ENCODE peak calls at places on chromosomes 5 and 9, in eight cellular contexts. O is CD8-positive, alpha-beta memory T cell; K is OCI-LY7; V is upper lobe of right lung; C is esophagus squamous epithelium; W is mucosa of descending colon; T is adrenal gland; A is upper lobe of left lung. J is an unnamed sample. For H3K36me3, the result is how much of the 10 kb centered on the place peaks cover.

GRCh38 chr9:30718483-30718882 is 1666.0 kb upstream of the ACO1 start:
- DNase-seq in O (no peak), C (no peak), V (no peak), T (no peak), W (no peak), K (no peak), A (no peak), J (no peak)

GRCh38 chr5:91941590-91941989 is 558.5 kb upstream of the ARRDC3 start:
- DNase-seq in T (no peak), O (no peak), A (no peak), V (no peak), C (no peak), K (no peak), W (no peak), J (no peak)

GRCh38 chr9:76766126-76766525 is 1.9 kb downstream of the PCA3 start:
- DNase-seq in V (no peak), K (no peak), O (no peak), W (no peak), A (no peak), C (no peak), T (no peak), J (no peak)

GRCh38 chr5:148205865-148206264 is 3.0 kb downstream of the SPINK6 start:
- DNase-seq in A (no peak), W (no peak), V (no peak), T (no peak), C (no peak), O (no peak), K (no peak), J (no peak)

GRCh38 chr9:75071530-75072122 is 16.3 kb downstream of the NMRK1 start:
- DNase-seq in O (peak), T (no peak), K (peak), A (peak), V (peak), W (peak), C (no peak), J (no peak)

GRCh38 chr5:33588654-33589372 is 148.0 kb downstream of the TARS1 start:
- DNase-seq in T (peak), K (peak), O (no peak), A (no peak), C (no peak), W (peak), V (no peak), J (no peak)

GRCh38 chr5:5409151-5409810 is 13.2 kb upstream of the ICE1 start:
- DNase-seq in A (no peak), K (peak), C (no peak), T (peak), V (no peak), O (no peak), W (no peak), J (no peak)

GRCh38 chr9:131736440-131736839 is 3.4 kb downstream of the RAPGEF1 start:
- DNase-seq in A (no peak), V (no peak), C (no peak), O (no peak), K (peak), T (peak), W (no peak), J (no peak)

GRCh38 chr9:110432253-110432652 is 94.6 kb upstream of the TXNDC8 start:
- DNase-seq in K (no peak), W (no peak), T (peak), O (no peak), V (no peak), A (no peak), C (no peak), J (no peak)

GRCh38 chr9:2161661-2162060 is 146.5 kb downstream of the SMARCA2 start:
- DNase-seq in O (no peak), W (no peak), V (no peak), A (no peak), T (no peak), C (no peak), K (no peak), J (no peak)

GRCh38 chr5:136814621-136815378 is 449.5 kb upstream of the TRPC7 start:
- DNase-seq in W (no peak), C (no peak), A (no peak), T (peak), K (no peak), V (no peak), O (no peak), J (no peak)

GRCh38 chr9:94287877-94288513 is 28.9 kb downstream of the ZNF169 start:
- DNase-seq in T (no peak), W (no peak), O (no peak), V (no peak), K (no peak), C (no peak), A (no peak), J (no peak)

GRCh38 chr5:141003791-141004601 is 37.7 kb downstream of the PCDHAC2 start:
- DNase-seq in K (no peak), O (no peak), V (peak), W (no peak), T (no peak), A (peak), C (no peak), J (no peak)

GRCh38 chr9:98329281-98329680 is 73.8 kb upstream of the TBC1D2 start:
- DNase-seq in T (no peak), W (no peak), K (no peak), A (no peak), O (no peak), C (no peak), V (no peak), J (no peak)

GRCh38 chr5:76785493-76785892 is 33.3 kb upstream of the F2RL1 start:
- DNase-seq in W (peak), O (no peak), K (no peak), A (no peak), V (no peak), C (no peak), T (no peak), J (no peak)

GRCh38 chr5:172005708-172006377 is 595 bp downstream of the FBXW11 start:
- DNase-seq in O (peak), C (no peak), W (peak), V (peak), A (peak), T (peak), K (peak), J (peak)

GRCh38 chr9:19551124-19551929 is 142.5 kb downstream of the ACER2 start:
- DNase-seq in K (no peak), C (no peak), V (no peak), W (no peak), O (no peak), T (peak), A (no peak), J (peak)

GRCh38 chr9:105296889-105297288 is 52.4 kb downstream of the SLC44A1 start:
- DNase-seq in C (no peak), W (no peak), K (no peak), O (no peak), T (no peak), A (no peak), V (no peak), J (no peak)

GRCh38 chr9:116039893-116040292 is 113.7 kb upstream of the PAPPA start:
- DNase-seq in C (no peak), W (no peak), O (no peak), T (no peak), V (no peak), A (no peak), K (no peak), J (no peak)

GRCh38 chr5:133526368-133526767 is 86.0 kb downstream of the FSTL4 start:
- DNase-seq in C (no peak), O (no peak), V (no peak), W (no peak), T (no peak), A (no peak), K (no peak), J (no peak)

GRCh38 chr5:113274836-113275414 is 159.9 kb downstream of the TSSK1B start:
- DNase-seq in W (no peak), A (no peak), C (no peak), V (no peak), K (no peak), O (no peak), T (no peak), J (no peak)

GRCh38 chr9:132955768-132956167 is 11.4 kb upstream of the TSC1 start:
- DNase-seq in O (no peak), K (no peak), T (no peak), V (no peak), A (no peak), W (no peak), C (no peak), J (no peak)

GRCh38 chr5:138032028-138032571 is 779 bp downstream of the FAM13B start:
- DNase-seq in T (peak), W (peak), O (peak), A (peak), K (peak), V (peak), C (peak), J (peak)

GRCh38 chr9:114180701-114181582 is 25.6 kb downstream of the COL27A1 start:
- DNase-seq in W (no peak), V (no peak), O (no peak), C (no peak), K (no peak), T (no peak), A (no peak), J (no peak)

GRCh38 chr9:130100681-130101080 is 47.0 kb downstream of the GPR107 start:
- DNase-seq in T (no peak), O (no peak), K (no peak), W (no peak), C (no peak), V (no peak), A (no peak), J (no peak)

GRCh38 chr5:158819840-158820620 is 279.7 kb downstream of the EBF1 start:
- DNase-seq in K (peak), C (no peak), W (no peak), O (no peak), A (no peak), T (no peak), V (no peak), J (no peak)

GRCh38 chr9:109880276-109881169 is 100.5 kb downstream of the PALM2AKAP2 start:
- DNase-seq in A (no peak), V (no peak), K (peak), W (peak), O (no peak), C (no peak), T (peak), J (no peak)

GRCh38 chr5:178612299-178612698 is 14.6 kb downstream of the CLK4 start:
- DNase-seq in C (no peak), K (no peak), V (no peak), W (no peak), T (no peak), O (no peak), A (no peak), J (no peak)
- H3K36me3 ChIP-seq in C (half or more), K (half or more), V (half or more), W (under half), T (under half), O (half or more), A (half or more), J (under half)

DNA sequence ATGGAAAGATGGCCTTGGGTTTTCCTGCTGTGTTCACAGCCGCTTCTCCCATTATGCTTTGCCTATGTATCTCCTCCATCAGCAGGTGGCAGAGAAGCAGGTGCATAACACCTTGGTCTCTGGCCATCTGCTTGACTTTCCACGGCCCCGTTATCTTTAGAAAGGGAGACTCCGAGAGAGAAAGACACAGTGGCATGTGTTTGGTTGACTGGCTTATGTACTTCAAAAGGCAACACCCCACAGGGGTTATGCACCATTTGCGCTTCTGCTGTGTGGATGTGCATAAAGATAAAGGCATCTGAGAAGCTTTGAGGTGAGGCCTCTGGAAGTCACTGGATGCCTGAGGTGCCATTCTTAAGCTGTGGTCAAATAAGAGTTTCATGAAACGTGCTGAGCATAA is 138.4 kb downstream of the EGFLAM start:
- DNase-seq in V (no peak), A (no peak), T (no peak), K (no peak), W (no peak), C (no peak), O (no peak), J (no peak)
- H3K36me3 ChIP-seq in V (under half), A (under half), T (under half), K (under half), W (under half), C (under half), O (under half), J (under half)

GRCh38 chr9:35737143-35737542 is 4.7 kb downstream of the CREB3 start:
- DNase-seq in A (no peak), W (no peak), O (no peak), V (no peak), T (no peak), K (no peak), C (no peak), J (no peak)
- H3K36me3 ChIP-seq in A (half or more), W (under half), O (under half), V (half or more), T (under half), K (half or more), C (half or more), J (under half)

DNA sequence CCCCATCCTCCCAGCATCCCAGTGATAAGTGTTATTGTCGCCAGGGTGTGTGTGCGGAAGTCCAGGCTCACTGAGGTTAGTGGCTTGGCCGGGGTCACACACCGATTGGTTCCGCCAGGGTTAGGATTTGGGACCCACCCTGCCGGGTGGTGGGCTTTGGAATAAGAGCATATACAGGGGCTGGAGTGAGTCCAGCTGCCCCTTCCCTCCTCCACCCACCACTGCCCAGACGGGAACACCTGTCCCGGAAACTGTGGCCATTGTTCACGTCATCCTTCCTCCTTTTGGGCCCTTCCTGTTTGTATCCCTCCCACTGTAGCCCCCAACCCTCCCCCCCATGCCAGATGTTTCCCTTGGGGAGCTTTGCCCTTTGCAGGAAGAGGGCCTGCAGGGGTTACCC is 5.0 kb downstream of the N4BP3 start:
- DNase-seq in C (no peak), A (no peak), O (no peak), W (no peak), K (peak), T (no peak), V (no peak), J (no peak)
- H3K36me3 ChIP-seq in C (under half), A (under half), O (under half), W (under half), K (half or more), T (under half), V (under half), J (under half)

DNA sequence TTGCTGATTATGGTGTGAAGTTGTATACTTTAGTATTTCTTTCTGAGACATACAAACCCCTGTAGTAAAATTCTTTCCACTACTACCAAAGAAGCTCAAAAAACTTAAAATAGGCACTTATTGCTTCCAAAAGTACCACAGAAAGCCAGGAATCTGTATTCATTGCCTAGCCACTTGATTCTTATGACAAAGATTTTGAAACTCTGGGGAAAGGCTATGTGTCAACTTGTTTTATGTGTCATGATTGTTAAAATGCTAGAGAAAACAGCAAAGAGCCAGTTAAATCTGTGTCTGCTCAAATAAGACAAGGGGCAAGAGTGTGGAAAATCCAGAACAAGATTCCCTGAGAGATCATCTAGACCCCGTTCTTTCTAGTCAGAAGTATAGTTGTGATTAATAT is 6.0 kb downstream of the KIF2A start:
- DNase-seq in W (no peak), C (no peak), O (no peak), A (no peak), T (no peak), K (no peak), V (no peak), J (no peak)
- H3K36me3 ChIP-seq in W (under half), C (under half), O (under half), A (under half), T (under half), K (half or more), V (under half), J (under half)

GRCh38 chr9:137832830-137833590 is 44.6 kb upstream of the CACNA1B start:
- DNase-seq in A (no peak), C (no peak), W (no peak), V (no peak), K (no peak), T (no peak), O (no peak), J (no peak)

GRCh38 chr9:137834846-137835546 is 42.6 kb upstream of the CACNA1B start:
- DNase-seq in W (no peak), K (no peak), C (no peak), O (no peak), V (no peak), T (no peak), A (no peak), J (no peak)

GRCh38 chr9:137832191-137832700 is 45.3 kb upstream of the CACNA1B start:
- DNase-seq in C (no peak), O (no peak), T (no peak), W (no peak), V (no peak), K (no peak), A (no peak), J (no peak)

GRCh38 chr9:137836151-137836830 is 41.3 kb upstream of the CACNA1B start:
- DNase-seq in K (no peak), T (no peak), A (no peak), V (no peak), W (no peak), C (no peak), O (no peak), J (no peak)

GRCh38 chr9:137833721-137834613 is 43.6 kb upstream of the CACNA1B start:
- DNase-seq in T (no peak), A (no peak), K (no peak), W (no peak), O (no peak), V (no peak), C (no peak), J (no peak)
- H3K36me3 ChIP-seq in T (under half), A (half or more), K (half or more), W (under half), O (under half), V (half or more), C (under half), J (under half)

DNA sequence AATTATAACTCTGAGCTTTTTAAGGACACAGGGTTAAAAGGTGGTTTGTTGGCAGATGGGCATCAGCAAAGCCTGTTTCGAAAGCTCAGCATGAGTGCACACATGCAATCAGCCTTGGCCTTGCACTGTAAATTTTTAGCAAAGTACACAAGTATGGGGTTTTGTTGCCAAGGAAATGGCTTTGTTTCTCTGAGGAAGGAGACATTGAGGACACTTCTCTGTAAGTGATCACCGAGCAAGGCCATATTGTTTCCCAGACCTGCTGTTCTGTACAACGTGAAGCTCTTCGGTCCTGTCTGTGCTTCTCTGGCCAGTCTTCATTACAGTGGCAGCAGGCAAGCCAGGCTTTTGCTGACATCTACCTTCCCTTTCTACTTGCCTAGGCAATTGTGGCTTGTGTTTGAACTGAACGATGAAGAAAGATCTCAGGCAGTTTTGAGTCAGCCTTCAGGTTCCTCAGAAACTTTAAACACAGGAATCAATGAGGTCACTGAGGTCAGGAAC is 27.9 kb upstream of the GLRX start:
- DNase-seq in W (no peak), T (peak), V (no peak), C (no peak), K (no peak), O (no peak), A (no peak), J (no peak)
- H3K36me3 ChIP-seq in W (under half), T (under half), V (under half), C (under half), K (under half), O (under half), A (under half), J (under half)

J was measured in prostate gland.